ENCODE peak calls at places on chromosome 16, in nine cellular contexts. B, D, I, J, Y, H, R, T and V are unnamed samples.

GRCh38 chr16:56625140-56625942 is at the start of gene MT1E:
- DNase-seq in B (peak; percentile 86), D (peak; percentile 95), I (peak; percentile 41), J (peak; percentile 63), Y (peak; percentile 77), H (peak; percentile 88), R (no peak), T (peak; percentile 56), V (no peak)

GRCh38 chr16:84132527-84133285 is 12.3 kb downstream of the HSDL1 start:
- DNase-seq in B (no peak), D (no peak), I (no peak), J (no peak), Y (no peak), H (no peak), R (no peak), T (no peak), V (no peak)

GRCh38 chr16:25126820-25127232 is 15.3 kb downstream of the LCMT1 start:
- DNase-seq in B (no peak), D (no peak), I (peak; percentile 29), J (no peak), Y (peak; percentile 68), H (no peak), R (no peak), T (peak; percentile 9), V (peak; percentile 35)

GRCh38 chr16:84360170-84360569 is 8.2 kb upstream of the ATP2C2 start:
- DNase-seq in B (no peak), D (no peak), I (no peak), J (no peak), Y (no peak), H (no peak), R (no peak), T (peak; percentile 4), V (peak; percentile 32)

GRCh38 chr16:3009568-3010390 is 2.9 kb upstream of the CLDN9 start:
- DNase-seq in B (no peak), D (no peak), I (no peak), J (no peak), Y (peak; percentile 79), H (no peak), R (no peak), T (no peak), V (no peak)

GRCh38 chr16:1119766-1120611 is 23.9 kb upstream of the C1QTNF8 start:
- DNase-seq in B (no peak), D (no peak), I (peak; percentile 21), J (no peak), Y (no peak), H (no peak), R (no peak), T (no peak), V (peak; percentile 46)

GRCh38 chr16:73753931-73754330 is 542.7 kb upstream of the PSMD7 start:
- DNase-seq in B (no peak), D (no peak), I (no peak), J (no peak), Y (no peak), H (no peak), R (no peak), T (no peak), V (no peak)

GRCh38 chr16:23027386-23027785 is 121.9 kb downstream of the USP31 start:
- DNase-seq in B (no peak), D (no peak), I (no peak), J (no peak), Y (no peak), H (no peak), R (no peak), T (no peak), V (no peak)

GRCh38 chr16:64225036-64225435 is 896.8 kb downstream of the CDH11 start:
- DNase-seq in B (no peak), D (no peak), I (no peak), J (no peak), Y (no peak), H (no peak), R (no peak), T (no peak), V (no peak)

GRCh38 chr16:87333101-87333500 is 15.9 kb upstream of the C16orf95 start:
- DNase-seq in B (no peak), D (no peak), I (no peak), J (no peak), Y (no peak), H (no peak), R (no peak), T (no peak), V (no peak)

GRCh38 chr16:24838554-24839266 is 7.1 kb upstream of the SLC5A11 start:
- DNase-seq in B (no peak), D (no peak), I (no peak), J (no peak), Y (no peak), H (no peak), R (no peak), T (no peak), V (no peak)

GRCh38 chr16:89317101-89317671 is 99.7 kb downstream of the ZNF778 start:
- DNase-seq in B (no peak), D (no peak), I (no peak), J (no peak), Y (no peak), H (no peak), R (no peak), T (no peak), V (no peak)

GRCh38 chr16:11526921-11527320 is 59.8 kb downstream of the LITAF start:
- DNase-seq in B (no peak), D (no peak), I (peak; percentile 12), J (no peak), Y (no peak), H (no peak), R (no peak), T (no peak), V (no peak)

GRCh38 chr16:35196313-35196712 is 1736.9 kb downstream of the TP53TG3F start:
- DNase-seq in B (no peak), D (no peak), I (no peak), J (no peak), Y (no peak), H (no peak), R (no peak), T (no peak), V (no peak)

GRCh38 chr16:52547001-52547833 is at the start of gene TOX3:
- DNase-seq in B (no peak), D (no peak), I (no peak), J (no peak), Y (no peak), H (no peak), R (no peak), T (no peak), V (no peak)

GRCh38 chr16:83420206-83420760 is 387.5 kb upstream of the HSBP1 start:
- DNase-seq in B (no peak), D (no peak), I (no peak), J (no peak), Y (no peak), H (no peak), R (no peak), T (no peak), V (peak; percentile 17)

GRCh38 chr16:66365588-66365987 is 903 bp upstream of the CDH5 start:
- DNase-seq in B (peak; percentile 78), D (no peak), I (no peak), J (peak; percentile 71), Y (no peak), H (peak; percentile 69), R (no peak), T (no peak), V (no peak)

GRCh38 chr16:55908641-55909040 is 33.5 kb upstream of the CES5A start:
- DNase-seq in B (no peak), D (no peak), I (no peak), J (no peak), Y (no peak), H (no peak), R (no peak), T (no peak), V (no peak)

GRCh38 chr16:86784267-86784626 is 205.9 kb downstream of the FOXL1 start:
- DNase-seq in B (no peak), D (peak; percentile 56), I (no peak), J (no peak), Y (no peak), H (no peak), R (no peak), T (no peak), V (no peak)

GRCh38 chr16:8861563-8862308 is 7.1 kb downstream of the CARHSP1 start:
- DNase-seq in B (no peak), D (peak; percentile 84), I (no peak), J (peak; percentile 28), Y (no peak), H (peak; percentile 64), R (no peak), T (no peak), V (no peak)

GRCh38 chr16:8848231-8848938 is 20.4 kb downstream of the CARHSP1 start:
- DNase-seq in B (peak; percentile 3), D (peak; percentile 65), I (no peak), J (no peak), Y (no peak), H (no peak), R (no peak), T (no peak), V (no peak)

GRCh38 chr16:68000450-68000849 is 1.2 kb upstream of the DPEP2 start:
- DNase-seq in B (peak; percentile 50), D (no peak), I (no peak), J (no peak), Y (no peak), H (no peak), R (no peak), T (no peak), V (no peak)

GRCh38 chr16:81158964-81159363 is 62.8 kb upstream of the GCSH start:
- DNase-seq in B (no peak), D (no peak), I (no peak), J (no peak), Y (no peak), H (no peak), R (no peak), T (no peak), V (no peak)

GRCh38 chr16:9258423-9259051 is 167.1 kb downstream of the HAPSTR1 start:
- DNase-seq in B (peak; percentile 13), D (no peak), I (peak; percentile 71), J (no peak), Y (peak; percentile 30), H (no peak), R (no peak), T (peak; percentile 1), V (peak; percentile 70)